ENCODE peak calls at places on chromosomes 3 and 15, in nine cellular contexts. One of them, this sample, is unnamed. For H3K4me1, the result is how much of the 10 kb centered on the place peaks cover.

GRCh38 chr3:86949850-86950249 is 41.1 kb downstream of the VGLL3 start:
- DNase-seq in colonic mucosa: no peak
- DNase-seq in CD8-positive, alpha-beta memory T cell: no peak
- DNase-seq in body of pancreas: no peak
- DNase-seq in PC-3: no peak
- DNase-seq in SJSA1: no peak
- DNase-seq in psoas muscle: no peak
- DNase-seq in Peyer's patch: no peak
- DNase-seq in HepG2: no peak
- DNase-seq in this sample: no peak

GRCh38 chr3:66039590-66039887 is 821 bp upstream of the MAGI1 start:
- DNase-seq in colonic mucosa: peak
- DNase-seq in CD8-positive, alpha-beta memory T cell: no peak
- DNase-seq in body of pancreas: peak
- DNase-seq in PC-3: peak
- DNase-seq in SJSA1: no peak
- DNase-seq in psoas muscle: peak
- DNase-seq in Peyer's patch: peak
- DNase-seq in HepG2: peak
- DNase-seq in this sample: peak

GRCh38 chr15:92845109-92845508 is 55.0 kb upstream of the CHD2 start:
- DNase-seq in colonic mucosa: no peak
- DNase-seq in CD8-positive, alpha-beta memory T cell: peak
- DNase-seq in body of pancreas: no peak
- DNase-seq in PC-3: peak
- DNase-seq in SJSA1: no peak
- DNase-seq in psoas muscle: no peak
- DNase-seq in Peyer's patch: no peak
- DNase-seq in HepG2: peak
- DNase-seq in this sample: no peak

GRCh38 chr15:32721594-32721993 is 3.8 kb downstream of the GREM1 start:
- DNase-seq in colonic mucosa: no peak
- DNase-seq in CD8-positive, alpha-beta memory T cell: no peak
- DNase-seq in body of pancreas: no peak
- DNase-seq in PC-3: no peak
- DNase-seq in SJSA1: no peak
- DNase-seq in psoas muscle: no peak
- DNase-seq in Peyer's patch: no peak
- DNase-seq in HepG2: no peak
- DNase-seq in this sample: no peak

GRCh38 chr3:147191795-147192385 is 214.5 kb downstream of the ZIC4 start:
- DNase-seq in colonic mucosa: peak
- DNase-seq in CD8-positive, alpha-beta memory T cell: no peak
- DNase-seq in body of pancreas: peak
- DNase-seq in PC-3: peak
- DNase-seq in SJSA1: peak
- DNase-seq in psoas muscle: no peak
- DNase-seq in Peyer's patch: no peak
- DNase-seq in HepG2: peak
- DNase-seq in this sample: no peak

GRCh38 chr3:196741401-196741761 is 1.7 kb downstream of the PAK2 start:
- DNase-seq in colonic mucosa: no peak
- DNase-seq in CD8-positive, alpha-beta memory T cell: no peak
- DNase-seq in body of pancreas: no peak
- DNase-seq in PC-3: peak
- DNase-seq in SJSA1: no peak
- DNase-seq in psoas muscle: no peak
- DNase-seq in Peyer's patch: no peak
- DNase-seq in HepG2: no peak
- DNase-seq in this sample: no peak

GRCh38 chr3:78668302-78668701 is 1099.5 kb downstream of the ROBO1 start:
- DNase-seq in colonic mucosa: no peak
- DNase-seq in CD8-positive, alpha-beta memory T cell: no peak
- DNase-seq in body of pancreas: no peak
- DNase-seq in PC-3: no peak
- DNase-seq in SJSA1: no peak
- DNase-seq in psoas muscle: no peak
- DNase-seq in Peyer's patch: no peak
- DNase-seq in HepG2: peak
- DNase-seq in this sample: no peak

GRCh38 chr3:49533786-49534519 is 20.3 kb upstream of the BSN start:
- DNase-seq in colonic mucosa: no peak
- DNase-seq in CD8-positive, alpha-beta memory T cell: no peak
- DNase-seq in body of pancreas: no peak
- DNase-seq in PC-3: no peak
- DNase-seq in SJSA1: no peak
- DNase-seq in psoas muscle: no peak
- DNase-seq in Peyer's patch: no peak
- DNase-seq in HepG2: no peak
- DNase-seq in this sample: no peak

GRCh38 chr3:46943237-46944187 is 33.0 kb downstream of the CCDC12 start:
- DNase-seq in colonic mucosa: peak
- DNase-seq in CD8-positive, alpha-beta memory T cell: no peak
- DNase-seq in body of pancreas: peak
- DNase-seq in PC-3: peak
- DNase-seq in SJSA1: no peak
- DNase-seq in psoas muscle: no peak
- DNase-seq in Peyer's patch: peak
- DNase-seq in HepG2: peak
- DNase-seq in this sample: no peak
- H3K27ac ChIP-seq in colonic mucosa: peak
- H3K27ac ChIP-seq in CD8-positive, alpha-beta memory T cell: no peak
- H3K27ac ChIP-seq in body of pancreas: peak
- H3K27ac ChIP-seq in PC-3: peak
- H3K27ac ChIP-seq in SJSA1: no peak
- H3K27ac ChIP-seq in psoas muscle: peak
- H3K27ac ChIP-seq in Peyer's patch: peak
- H3K27ac ChIP-seq in HepG2: peak
- H3K27ac ChIP-seq in this sample: peak

GRCh38 chr3:155248531-155249187 is 44.8 kb downstream of the STRIT1 start:
- DNase-seq in colonic mucosa: no peak
- DNase-seq in CD8-positive, alpha-beta memory T cell: no peak
- DNase-seq in body of pancreas: no peak
- DNase-seq in PC-3: no peak
- DNase-seq in SJSA1: no peak
- DNase-seq in psoas muscle: no peak
- DNase-seq in Peyer's patch: no peak
- DNase-seq in HepG2: no peak
- DNase-seq in this sample: no peak

GRCh38 chr3:155252535-155252934 is 40.9 kb downstream of the STRIT1 start:
- DNase-seq in colonic mucosa: no peak
- DNase-seq in CD8-positive, alpha-beta memory T cell: no peak
- DNase-seq in body of pancreas: no peak
- DNase-seq in PC-3: peak
- DNase-seq in SJSA1: no peak
- DNase-seq in psoas muscle: no peak
- DNase-seq in Peyer's patch: no peak
- DNase-seq in HepG2: no peak
- DNase-seq in this sample: no peak

GRCh38 chr3:155254445-155254844 is 39.0 kb downstream of the STRIT1 start:
- DNase-seq in colonic mucosa: no peak
- DNase-seq in CD8-positive, alpha-beta memory T cell: no peak
- DNase-seq in body of pancreas: no peak
- DNase-seq in PC-3: no peak
- DNase-seq in SJSA1: no peak
- DNase-seq in psoas muscle: no peak
- DNase-seq in Peyer's patch: no peak
- DNase-seq in HepG2: no peak
- DNase-seq in this sample: no peak

DNA sequence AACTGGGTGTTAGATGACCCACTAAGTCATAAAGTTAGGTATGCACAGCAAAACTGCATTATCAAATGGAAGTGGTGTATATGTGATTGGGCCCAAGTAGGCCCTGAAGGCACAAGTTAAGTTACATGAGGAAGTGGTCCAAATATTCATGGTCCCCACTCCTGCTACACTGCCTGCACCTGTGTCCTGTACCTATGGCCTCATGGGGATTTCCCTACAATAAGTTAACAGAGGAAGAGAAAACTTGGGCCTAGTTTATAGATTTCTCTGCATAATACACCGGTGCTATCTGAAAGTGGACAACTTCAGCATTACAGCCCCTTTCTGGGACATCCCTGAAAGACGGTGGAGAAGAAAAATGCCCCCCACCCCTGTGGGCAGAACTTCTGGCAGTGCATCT is 41.5 kb downstream of the STRIT1 start:
- DNase-seq in colonic mucosa: no peak
- DNase-seq in CD8-positive, alpha-beta memory T cell: no peak
- DNase-seq in body of pancreas: no peak
- DNase-seq in PC-3: no peak
- DNase-seq in SJSA1: no peak
- DNase-seq in psoas muscle: no peak
- DNase-seq in Peyer's patch: no peak
- DNase-seq in HepG2: no peak
- DNase-seq in this sample: no peak
- H3K4me1 ChIP-seq in colonic mucosa: under half
- H3K4me1 ChIP-seq in CD8-positive, alpha-beta memory T cell: under half
- H3K4me1 ChIP-seq in body of pancreas: under half
- H3K4me1 ChIP-seq in PC-3: under half
- H3K4me1 ChIP-seq in SJSA1: under half
- H3K4me1 ChIP-seq in psoas muscle: under half
- H3K4me1 ChIP-seq in Peyer's patch: under half
- H3K4me1 ChIP-seq in HepG2: under half
- H3K4me1 ChIP-seq in this sample: under half

GRCh38 chr15:68699881-68700394 is 120.8 kb downstream of the ANP32A start:
- DNase-seq in colonic mucosa: no peak
- DNase-seq in CD8-positive, alpha-beta memory T cell: no peak
- DNase-seq in body of pancreas: no peak
- DNase-seq in PC-3: no peak
- DNase-seq in SJSA1: no peak
- DNase-seq in psoas muscle: no peak
- DNase-seq in Peyer's patch: no peak
- DNase-seq in HepG2: no peak
- DNase-seq in this sample: peak

GRCh38 chr15:68701886-68702285 is 118.8 kb downstream of the ANP32A start:
- DNase-seq in colonic mucosa: no peak
- DNase-seq in CD8-positive, alpha-beta memory T cell: no peak
- DNase-seq in body of pancreas: no peak
- DNase-seq in PC-3: no peak
- DNase-seq in SJSA1: no peak
- DNase-seq in psoas muscle: no peak
- DNase-seq in Peyer's patch: no peak
- DNase-seq in HepG2: no peak
- DNase-seq in this sample: no peak

GRCh38 chr15:68699124-68699880 is 120.5 kb downstream of the CORO2B start:
- DNase-seq in colonic mucosa: no peak
- DNase-seq in CD8-positive, alpha-beta memory T cell: no peak
- DNase-seq in body of pancreas: no peak
- DNase-seq in PC-3: no peak
- DNase-seq in SJSA1: no peak
- DNase-seq in psoas muscle: no peak
- DNase-seq in Peyer's patch: no peak
- DNase-seq in HepG2: no peak
- DNase-seq in this sample: no peak

GRCh38 chr15:68698708-68699107 is 119.9 kb downstream of the CORO2B start:
- DNase-seq in colonic mucosa: no peak
- DNase-seq in CD8-positive, alpha-beta memory T cell: no peak
- DNase-seq in body of pancreas: no peak
- DNase-seq in PC-3: no peak
- DNase-seq in SJSA1: no peak
- DNase-seq in psoas muscle: no peak
- DNase-seq in Peyer's patch: no peak
- DNase-seq in HepG2: no peak
- DNase-seq in this sample: no peak

DNA sequence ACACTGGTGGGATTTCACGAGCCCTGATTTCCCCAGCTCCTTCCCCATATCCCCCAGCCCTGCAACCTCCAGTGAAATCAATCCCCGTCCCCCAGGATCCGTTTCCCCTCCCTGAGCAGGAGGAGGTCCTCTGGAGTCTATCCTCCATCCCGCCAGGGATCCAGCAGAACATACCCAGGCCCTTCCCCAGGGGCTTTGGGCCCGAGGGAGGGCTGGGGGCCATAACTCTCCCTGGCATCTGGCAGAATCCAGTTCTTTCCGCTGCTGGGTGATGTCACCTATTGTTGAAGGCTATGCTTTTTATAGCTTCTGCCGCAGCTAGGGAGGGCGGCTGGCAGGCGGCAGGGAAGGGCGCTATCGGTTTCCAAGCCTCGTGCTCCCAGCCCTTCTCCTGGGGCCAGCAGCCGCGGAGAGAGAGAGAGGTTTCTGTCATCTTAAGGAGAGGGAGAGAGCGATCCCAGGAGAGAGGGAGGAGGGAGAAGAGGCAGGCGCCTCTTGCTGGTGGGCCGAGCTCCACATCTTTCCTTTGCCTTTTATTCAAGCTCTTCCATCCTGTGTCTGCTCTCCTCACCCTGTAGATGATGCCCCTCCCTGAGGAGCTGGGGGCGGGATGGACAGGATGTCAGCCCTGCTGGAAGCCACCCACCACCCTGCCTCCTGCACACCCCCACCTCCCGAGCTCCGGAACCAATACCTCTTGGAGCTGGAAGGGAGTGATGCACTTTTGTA is 120.1 kb downstream of the ANP32A start:
- DNase-seq in colonic mucosa: peak
- DNase-seq in CD8-positive, alpha-beta memory T cell: no peak
- DNase-seq in body of pancreas: no peak
- DNase-seq in PC-3: no peak
- DNase-seq in SJSA1: peak
- DNase-seq in psoas muscle: peak
- DNase-seq in Peyer's patch: no peak
- DNase-seq in HepG2: no peak
- DNase-seq in this sample: peak
- H3K27ac ChIP-seq in colonic mucosa: no peak
- H3K27ac ChIP-seq in CD8-positive, alpha-beta memory T cell: no peak
- H3K27ac ChIP-seq in body of pancreas: no peak
- H3K27ac ChIP-seq in PC-3: no peak
- H3K27ac ChIP-seq in SJSA1: no peak
- H3K27ac ChIP-seq in psoas muscle: peak
- H3K27ac ChIP-seq in Peyer's patch: no peak
- H3K27ac ChIP-seq in HepG2: no peak
- H3K27ac ChIP-seq in this sample: peak

GRCh38 chr3:177069514-177070329 is 127.6 kb downstream of the TBL1XR1 start:
- DNase-seq in colonic mucosa: no peak
- DNase-seq in CD8-positive, alpha-beta memory T cell: no peak
- DNase-seq in body of pancreas: no peak
- DNase-seq in PC-3: peak
- DNase-seq in SJSA1: no peak
- DNase-seq in psoas muscle: no peak
- DNase-seq in Peyer's patch: no peak
- DNase-seq in HepG2: no peak
- DNase-seq in this sample: no peak

GRCh38 chr3:177066068-177066467 is 131.2 kb downstream of the TBL1XR1 start:
- DNase-seq in colonic mucosa: no peak
- DNase-seq in CD8-positive, alpha-beta memory T cell: no peak
- DNase-seq in body of pancreas: no peak
- DNase-seq in PC-3: no peak
- DNase-seq in SJSA1: no peak
- DNase-seq in psoas muscle: no peak
- DNase-seq in Peyer's patch: no peak
- DNase-seq in HepG2: no peak
- DNase-seq in this sample: no peak

GRCh38 chr3:177068967-177069366 is 128.3 kb downstream of the TBL1XR1 start:
- DNase-seq in colonic mucosa: no peak
- DNase-seq in CD8-positive, alpha-beta memory T cell: no peak
- DNase-seq in body of pancreas: no peak
- DNase-seq in PC-3: no peak
- DNase-seq in SJSA1: no peak
- DNase-seq in psoas muscle: no peak
- DNase-seq in Peyer's patch: no peak
- DNase-seq in HepG2: no peak
- DNase-seq in this sample: no peak

DNA sequence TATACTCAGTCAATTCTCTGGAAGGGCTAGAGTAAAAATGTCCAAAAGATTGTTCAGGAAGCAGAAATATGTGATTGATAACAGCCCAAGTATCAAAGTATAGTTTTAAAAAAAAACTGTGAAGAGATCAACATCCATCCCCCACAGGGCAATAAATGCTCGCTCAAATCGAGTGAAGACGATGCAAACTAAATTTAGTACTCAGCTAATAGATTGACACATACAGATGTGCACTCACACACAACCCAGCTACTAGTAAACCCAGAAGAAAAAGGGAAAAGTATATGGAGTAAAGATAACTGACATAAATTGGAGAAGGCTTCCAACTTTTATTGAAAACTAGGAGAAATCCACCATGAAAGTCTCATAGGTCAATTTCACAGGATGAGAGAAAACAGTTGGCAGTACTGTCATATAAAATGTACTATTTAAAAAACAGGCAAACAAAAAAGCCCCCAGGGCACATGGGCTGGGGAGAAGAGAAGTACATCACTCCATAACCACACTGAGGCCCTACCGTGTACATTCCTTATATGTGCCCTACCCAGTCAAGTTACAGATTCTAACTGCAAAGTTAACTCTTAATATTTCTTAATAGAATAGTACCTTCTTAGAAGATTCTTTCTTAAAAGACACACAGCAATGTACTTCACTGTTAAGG is 125.7 kb downstream of the TBL1XR1 start:
- DNase-seq in colonic mucosa: no peak
- DNase-seq in CD8-positive, alpha-beta memory T cell: no peak
- DNase-seq in body of pancreas: no peak
- DNase-seq in PC-3: no peak
- DNase-seq in SJSA1: no peak
- DNase-seq in psoas muscle: no peak
- DNase-seq in Peyer's patch: no peak
- DNase-seq in HepG2: no peak
- DNase-seq in this sample: no peak
- H3K4me1 ChIP-seq in colonic mucosa: under half
- H3K4me1 ChIP-seq in CD8-positive, alpha-beta memory T cell: under half
- H3K4me1 ChIP-seq in body of pancreas: under half
- H3K4me1 ChIP-seq in PC-3: under half
- H3K4me1 ChIP-seq in SJSA1: under half
- H3K4me1 ChIP-seq in psoas muscle: half or more
- H3K4me1 ChIP-seq in Peyer's patch: under half
- H3K4me1 ChIP-seq in HepG2: under half
- H3K4me1 ChIP-seq in this sample: under half